ENCODE peak calls at places on chromosomes 5 and 9, in ten cellular contexts. T is neuronal stem cell; E is activated T-helper 1 cell treated with anti-CD3 and anti-CD28 coated beads, Interleukin-2, amount 50 U/mL, for 16 hours; H is heart right ventricle; S is Peyer's patch; U is stimulated activated CD8-positive, alpha-beta memory T cell treated with anti-CD3 and anti-CD28 coated beads, Interleukin-12 subunit alpha, Interleukin-12 subunit beta, amount 100 ng/mL, for 4 hours; D is HepG2; P is A673; N is posterior cingulate gyrus; Y is GM03348. G is an unnamed sample.

GRCh38 chr9:74493512-74493911 is 3.6 kb upstream of the RORB start:
- DNase-seq in T (no peak), E (no peak), H (no peak), S (no peak), U (no peak), D (no peak), P (no peak), N (no peak), Y (no peak), G (no peak)

GRCh38 chr9:15936316-15936869 is 383.6 kb downstream of the CCDC171 start:
- DNase-seq in T (no peak), E (no peak), H (peak), S (no peak), U (no peak), D (no peak), P (peak), N (no peak), Y (peak), G (no peak)

GRCh38 chr5:119048246-119048645 is 22.6 kb upstream of the DMXL1 start:
- DNase-seq in T (no peak), E (no peak), H (no peak), S (no peak), U (no peak), D (no peak), P (no peak), N (no peak), Y (no peak), G (no peak)

GRCh38 chr9:109986423-109987055 is 206.5 kb downstream of the PALM2AKAP2 start:
- DNase-seq in T (no peak), E (no peak), H (no peak), S (no peak), U (no peak), D (no peak), P (no peak), N (no peak), Y (peak), G (no peak)

GRCh38 chr5:137220523-137220927 is 278.6 kb downstream of the SPOCK1 start:
- DNase-seq in T (no peak), E (no peak), H (no peak), S (no peak), U (no peak), D (peak), P (peak), N (no peak), Y (peak), G (no peak)

GRCh38 chr9:99360026-99360425 is 137.9 kb downstream of the SEC61B start:
- DNase-seq in T (no peak), E (no peak), H (no peak), S (no peak), U (no peak), D (no peak), P (no peak), N (no peak), Y (no peak), G (no peak)

GRCh38 chr9:116870566-116870965 is 183.5 kb downstream of the TRIM32 start:
- DNase-seq in T (no peak), E (no peak), H (no peak), S (peak), U (no peak), D (peak), P (no peak), N (no peak), Y (no peak), G (no peak)

GRCh38 chr5:68114641-68115040 is 100.9 kb upstream of the PIK3R1 start:
- DNase-seq in T (no peak), E (no peak), H (no peak), S (no peak), U (no peak), D (no peak), P (no peak), N (no peak), Y (peak), G (no peak)

GRCh38 chr9:5832543-5833529 is at the start of gene ERMP1:
- DNase-seq in T (peak), E (peak), H (peak), S (peak), U (peak), D (peak), P (peak), N (peak), Y (peak), G (peak)

GRCh38 chr9:96379461-96379860 is 4.0 kb downstream of the SLC35D2 start:
- DNase-seq in T (no peak), E (no peak), H (no peak), S (no peak), U (no peak), D (no peak), P (no peak), N (no peak), Y (no peak), G (no peak)

GRCh38 chr9:38146844-38147243 is 77.8 kb upstream of the SHB start:
- DNase-seq in T (no peak), E (no peak), H (no peak), S (no peak), U (no peak), D (no peak), P (no peak), N (no peak), Y (no peak), G (no peak)

GRCh38 chr9:6703898-6704639 is 53.7 kb upstream of the KDM4C start:
- DNase-seq in T (peak), E (peak), H (peak), S (peak), U (peak), D (peak), P (peak), N (peak), Y (peak), G (peak)

GRCh38 chr9:124346347-124347163 is 68.7 kb downstream of the PSMB7 start:
- DNase-seq in T (no peak), E (no peak), H (no peak), S (peak), U (no peak), D (no peak), P (no peak), N (peak), Y (no peak), G (no peak)

GRCh38 chr9:96061293-96061987 is 185.9 kb downstream of the ERCC6L2 start:
- DNase-seq in T (no peak), E (no peak), H (peak), S (no peak), U (peak), D (peak), P (peak), N (no peak), Y (peak), G (peak)

GRCh38 chr5:173452098-173452497 is 123.9 kb upstream of the STC2 start:
- DNase-seq in T (no peak), E (no peak), H (peak), S (no peak), U (no peak), D (peak), P (no peak), N (no peak), Y (peak), G (no peak)

GRCh38 chr5:141821430-141821925 is 56.7 kb downstream of the PCDH1 start:
- DNase-seq in T (no peak), E (no peak), H (no peak), S (no peak), U (no peak), D (no peak), P (peak), N (peak), Y (peak), G (no peak)

GRCh38 chr9:21060919-21061561 is 16.7 kb downstream of the IFNB1 start:
- DNase-seq in T (no peak), E (no peak), H (no peak), S (no peak), U (no peak), D (no peak), P (no peak), N (no peak), Y (peak), G (no peak)

GRCh38 chr5:176784218-176785165 is 25.9 kb upstream of the UNC5A start:
- DNase-seq in T (no peak), E (no peak), H (no peak), S (peak), U (no peak), D (peak), P (no peak), N (no peak), Y (peak), G (peak)

GRCh38 chr5:155049569-155050383 is 36.2 kb downstream of the KIF4B start:
- DNase-seq in T (no peak), E (no peak), H (no peak), S (no peak), U (no peak), D (peak), P (peak), N (no peak), Y (no peak), G (no peak)

GRCh38 chr5:156477196-156477595 is 150.2 kb downstream of the SGCD start:
- DNase-seq in T (no peak), E (no peak), H (no peak), S (no peak), U (no peak), D (no peak), P (no peak), N (no peak), Y (peak), G (no peak)

GRCh38 chr9:132878695-132879064 is at the start of gene SPACA9:
- DNase-seq in T (peak), E (no peak), H (peak), S (peak), U (peak), D (no peak), P (peak), N (peak), Y (peak), G (no peak)

GRCh38 chr9:125106285-125106893 is 36.9 kb downstream of the SCAI start:
- DNase-seq in T (no peak), E (no peak), H (no peak), S (no peak), U (no peak), D (no peak), P (peak), N (no peak), Y (peak), G (no peak)

GRCh38 chr5:156128026-156128425 is 198.9 kb upstream of the SGCD start:
- DNase-seq in T (no peak), E (no peak), H (no peak), S (no peak), U (no peak), D (no peak), P (no peak), N (no peak), Y (no peak), G (no peak)

GRCh38 chr5:166509085-166509484 is 1782.4 kb upstream of the WWC1 start:
- DNase-seq in T (peak), E (no peak), H (no peak), S (no peak), U (no peak), D (no peak), P (peak), N (no peak), Y (no peak), G (no peak)

GRCh38 chr5:56175465-56175864 is 57.7 kb downstream of the ANKRD55 start:
- DNase-seq in T (peak), E (no peak), H (peak), S (no peak), U (no peak), D (no peak), P (peak), N (no peak), Y (peak), G (no peak)

GRCh38 chr5:125278711-125279110 is 532.3 kb upstream of the ZNF608 start:
- DNase-seq in T (no peak), E (no peak), H (no peak), S (no peak), U (no peak), D (no peak), P (no peak), N (no peak), Y (no peak), G (no peak)